ENCODE peak calls at places on chromosome 13, in eight cellular contexts. Y is A549, C is left lung, E is hypothalamus, O is neural progenitor cell, Q is B cell, X is fibroblast of villous mesenchyme, U is AG10803. R is an unnamed sample.

GRCh38 chr13:79709526-79709925 is 228.6 kb downstream of the NDFIP2 start:
- DNase-seq in Y (no peak), C (no peak), E (no peak), O (no peak), Q (no peak), X (peak), U (peak), R (no peak)

GRCh38 chr13:97429681-97430081 is 4.3 kb upstream of the RAP2A start:
- DNase-seq in Y (no peak), C (no peak), E (peak), O (no peak), Q (no peak), X (peak), U (peak), R (no peak)

GRCh38 chr13:50365300-50365682 is 350.0 kb downstream of the KCNRG start:
- DNase-seq in Y (no peak), C (no peak), E (no peak), O (no peak), Q (no peak), X (no peak), U (no peak), R (no peak)

GRCh38 chr13:60759499-60759898 is 362.5 kb downstream of the TDRD3 start:
- DNase-seq in Y (no peak), C (no peak), E (no peak), O (peak), Q (no peak), X (no peak), U (no peak), R (no peak)

GRCh38 chr13:110349239-110349638 is 42.2 kb downstream of the COL4A2 start:
- DNase-seq in Y (no peak), C (no peak), E (no peak), O (no peak), Q (no peak), X (no peak), U (no peak), R (no peak)

GRCh38 chr13:86174632-86175031 is 375.4 kb upstream of the SLITRK6 start:
- DNase-seq in Y (no peak), C (no peak), E (no peak), O (no peak), Q (no peak), X (no peak), U (no peak), R (no peak)

GRCh38 chr13:106561551-106562170 is 6.3 kb downstream of the ARGLU1 start:
- DNase-seq in Y (no peak), C (no peak), E (no peak), O (peak), Q (peak), X (peak), U (no peak), R (no peak)

GRCh38 chr13:93476175-93476574 is 249.6 kb downstream of the GPC6 start:
- DNase-seq in Y (no peak), C (no peak), E (no peak), O (no peak), Q (no peak), X (peak), U (peak), R (no peak)

GRCh38 chr13:75843033-75843432 is 206.9 kb downstream of the LMO7 start:
- DNase-seq in Y (no peak), C (no peak), E (no peak), O (no peak), Q (no peak), X (no peak), U (no peak), R (no peak)

GRCh38 chr13:98504371-98504963 is 72.4 kb downstream of the STK24 start:
- DNase-seq in Y (no peak), C (no peak), E (no peak), O (no peak), Q (no peak), X (no peak), U (no peak), R (no peak)

GRCh38 chr13:21668665-21669599 is 1.9 kb upstream of the FGF9 start:
- DNase-seq in Y (no peak), C (peak), E (no peak), O (peak), Q (peak), X (peak), U (peak), R (no peak)

GRCh38 chr13:43307921-43308433 is 284.6 kb downstream of the DNAJC15 start:
- DNase-seq in Y (no peak), C (peak), E (no peak), O (no peak), Q (no peak), X (peak), U (peak), R (no peak)

GRCh38 chr13:59356607-59357006 is 807.1 kb downstream of the DIAPH3 start:
- DNase-seq in Y (no peak), C (no peak), E (no peak), O (no peak), Q (no peak), X (peak), U (peak), R (no peak)

GRCh38 chr13:64718116-64718515 is 2512.0 kb downstream of the PCDH9 start:
- DNase-seq in Y (no peak), C (no peak), E (no peak), O (no peak), Q (no peak), X (no peak), U (no peak), R (no peak)

GRCh38 chr13:112509190-112509589 is 78.8 kb downstream of the TUBGCP3 start:
- DNase-seq in Y (no peak), C (no peak), E (no peak), O (no peak), Q (no peak), X (no peak), U (no peak), R (no peak)

GRCh38 chr13:112434937-112435523 is 58.9 kb downstream of the SPACA7 start:
- DNase-seq in Y (no peak), C (no peak), E (no peak), O (no peak), Q (no peak), X (no peak), U (no peak), R (no peak)

GRCh38 chr13:90185734-90186133 is 1161.8 kb upstream of the MIR17HG start:
- DNase-seq in Y (no peak), C (no peak), E (no peak), O (no peak), Q (no peak), X (no peak), U (no peak), R (no peak)

GRCh38 chr13:74920945-74921725 is 560.8 kb downstream of the TBC1D4 start:
- DNase-seq in Y (no peak), C (no peak), E (no peak), O (no peak), Q (no peak), X (peak), U (no peak), R (no peak)

GRCh38 chr13:85241045-85241444 is 558.2 kb downstream of the SLITRK6 start:
- DNase-seq in Y (no peak), C (no peak), E (no peak), O (no peak), Q (no peak), X (no peak), U (no peak), R (no peak)

GRCh38 chr13:37429976-37430375 is 168.6 kb downstream of the POSTN start:
- DNase-seq in Y (no peak), C (no peak), E (no peak), O (no peak), Q (no peak), X (peak), U (peak), R (no peak)

GRCh38 chr13:26255717-26256277 is 1.9 kb downstream of the CDK8 start:
- DNase-seq in Y (no peak), C (no peak), E (no peak), O (no peak), Q (no peak), X (no peak), U (no peak), R (no peak)

GRCh38 chr13:35712907-35713685 is 236.6 kb upstream of the MAB21L1 start:
- DNase-seq in Y (no peak), C (no peak), E (no peak), O (no peak), Q (no peak), X (peak), U (peak), R (no peak)

GRCh38 chr13:112855859-112856258 is 113.2 kb upstream of the MCF2L start:
- DNase-seq in Y (no peak), C (peak), E (no peak), O (no peak), Q (no peak), X (no peak), U (no peak), R (no peak)

GRCh38 chr13:71964491-71965108 is 97.6 kb upstream of the DACH1 start:
- DNase-seq in Y (no peak), C (no peak), E (no peak), O (no peak), Q (no peak), X (no peak), U (no peak), R (no peak)

GRCh38 chr13:113855012-113855921 is 8.6 kb downstream of the GAS6 start:
- DNase-seq in Y (no peak), C (no peak), E (no peak), O (no peak), Q (no peak), X (peak), U (no peak), R (no peak)

GRCh38 chr13:36157475-36157874 is 26.3 kb upstream of the DCLK1 start:
- DNase-seq in Y (no peak), C (no peak), E (no peak), O (no peak), Q (no peak), X (no peak), U (no peak), R (no peak)

GRCh38 chr13:113555141-113555540 is 29.4 kb upstream of the TFDP1 start:
- DNase-seq in Y (no peak), C (peak), E (no peak), O (no peak), Q (no peak), X (no peak), U (no peak), R (no peak)

GRCh38 chr13:20550799-20551198 is 16.2 kb upstream of the IFT88 start:
- DNase-seq in Y (no peak), C (no peak), E (no peak), O (no peak), Q (no peak), X (no peak), U (peak), R (no peak)

GRCh38 chr13:27660511-27660910 is 38.8 kb downstream of the POLR1D start:
- DNase-seq in Y (no peak), C (no peak), E (no peak), O (no peak), Q (no peak), X (no peak), U (no peak), R (no peak)

GRCh38 chr13:27969073-27969865 is at the start of gene CDX2:
- DNase-seq in Y (no peak), C (no peak), E (no peak), O (peak), Q (no peak), X (no peak), U (no peak), R (peak)

GRCh38 chr13:46184277-46184699 is 2.3 kb upstream of the LCP1 start:
- DNase-seq in Y (peak), C (peak), E (no peak), O (peak), Q (peak), X (peak), U (no peak), R (peak)

GRCh38 chr13:112055032-112055416 is 11.9 kb upstream of the SOX1 start:
- DNase-seq in Y (no peak), C (no peak), E (no peak), O (no peak), Q (no peak), X (no peak), U (no peak), R (no peak)

GRCh38 chr13:113112893-113113845 is 7.6 kb downstream of the F7 start:
- DNase-seq in Y (no peak), C (peak), E (no peak), O (no peak), Q (peak), X (no peak), U (no peak), R (no peak)

GRCh38 chr13:106291006-106291405 is 244.5 kb downstream of the EFNB2 start:
- DNase-seq in Y (no peak), C (no peak), E (no peak), O (no peak), Q (no peak), X (peak), U (peak), R (no peak)

GRCh38 chr13:30711837-30712236 is 23.5 kb upstream of the ALOX5AP start:
- DNase-seq in Y (no peak), C (no peak), E (no peak), O (no peak), Q (no peak), X (peak), U (no peak), R (no peak)

GRCh38 chr13:26425439-26426358 is 131.8 kb upstream of the WASF3 start:
- DNase-seq in Y (no peak), C (no peak), E (no peak), O (no peak), Q (no peak), X (no peak), U (no peak), R (no peak)

R was measured in HuH-7.